ENCODE peak calls at places on chromosomes 4 and X, in four cellular contexts. One of them, this sample, is unnamed.

GRCh38 chrX:97267916-97268680 is 384.4 kb downstream of the RPA4 start:
- DNase-seq in WTC11: no peak
- DNase-seq in H1: no peak
- DNase-seq in K562: no peak
- DNase-seq in this sample: no peak

GRCh38 chr4:1531683-1532548 is 125.7 kb upstream of the NKX1-1 start:
- DNase-seq in WTC11: peak; percentile 8
- DNase-seq in K562: no peak
- DNase-seq in H1: no peak
- DNase-seq in this sample: no peak

GRCh38 chr4:177573487-177573886 is 131.2 kb upstream of the AGA start:
- DNase-seq in H1: no peak
- DNase-seq in K562: no peak
- DNase-seq in WTC11: no peak
- DNase-seq in this sample: no peak

GRCh38 chr4:153233761-153234371 is 29.6 kb downstream of the TRIM2 start:
- DNase-seq in WTC11: no peak
- DNase-seq in H1: no peak
- DNase-seq in K562: no peak
- DNase-seq in this sample: no peak

GRCh38 chrX:9465380-9466114 is 689 bp downstream of the TBL1X start:
- DNase-seq in H1: no peak
- DNase-seq in WTC11: peak; percentile 25
- DNase-seq in K562: peak; percentile 32
- DNase-seq in this sample: peak; percentile 50

GRCh38 chr4:73103799-73104503 is 34.4 kb upstream of the COX18 start:
- DNase-seq in H1: no peak
- DNase-seq in K562: peak; percentile 78
- DNase-seq in WTC11: no peak
- DNase-seq in this sample: no peak

GRCh38 chr4:40750461-40751258 is 905 bp downstream of the NSUN7 start:
- DNase-seq in K562: no peak
- DNase-seq in WTC11: peak; percentile 34
- DNase-seq in H1: peak; percentile 15
- DNase-seq in this sample: peak; percentile 38

GRCh38 chr4:6308890-6309643 is 39.4 kb downstream of the WFS1 start:
- DNase-seq in H1: no peak
- DNase-seq in K562: no peak
- DNase-seq in WTC11: peak; percentile 71
- DNase-seq in this sample: peak; percentile 84

GRCh38 chr4:189974056-189974455 is 33.4 kb downstream of the FRG1 start:
- DNase-seq in K562: peak; percentile 35
- DNase-seq in H1: no peak
- DNase-seq in WTC11: no peak
- DNase-seq in this sample: peak; percentile 50

GRCh38 chr4:7399433-7400234 is 35.1 kb downstream of the PSAPL1 start:
- DNase-seq in WTC11: no peak
- DNase-seq in K562: no peak
- DNase-seq in H1: no peak
- DNase-seq in this sample: peak; percentile 1

GRCh38 chr4:157315968-157316367 is 95.4 kb downstream of the GRIA2 start:
- DNase-seq in H1: no peak
- DNase-seq in K562: no peak
- DNase-seq in WTC11: no peak
- DNase-seq in this sample: no peak

GRCh38 chr4:176753049-176753448 is 39.7 kb downstream of the VEGFC start:
- DNase-seq in H1: no peak
- DNase-seq in WTC11: no peak
- DNase-seq in K562: no peak
- DNase-seq in this sample: no peak

GRCh38 chrX:115968436-115969252 is 201.9 kb upstream of the AGTR2 start:
- DNase-seq in K562: no peak
- DNase-seq in H1: peak; percentile 82
- DNase-seq in WTC11: peak; percentile 77
- DNase-seq in this sample: peak; percentile 76

GRCh38 chr4:163398238-163398637 is 54.5 kb downstream of the NPY5R start:
- DNase-seq in WTC11: no peak
- DNase-seq in H1: no peak
- DNase-seq in K562: no peak
- DNase-seq in this sample: no peak

GRCh38 chr4:174210952-174211490 is 72.4 kb downstream of the FBXO8 start:
- DNase-seq in H1: no peak
- DNase-seq in K562: no peak
- DNase-seq in WTC11: no peak
- DNase-seq in this sample: no peak

GRCh38 chr4:7396186-7396585 is 38.5 kb downstream of the PSAPL1 start:
- DNase-seq in K562: no peak
- DNase-seq in WTC11: no peak
- DNase-seq in H1: no peak
- DNase-seq in this sample: no peak

GRCh38 chr4:187103351-187103750 is 379.7 kb upstream of the FAT1 start:
- DNase-seq in WTC11: no peak
- DNase-seq in H1: no peak
- DNase-seq in K562: no peak
- DNase-seq in this sample: no peak

GRCh38 chrX:151725338-151725614 is 9.3 kb upstream of the CNGA2 start:
- DNase-seq in WTC11: no peak
- DNase-seq in H1: no peak
- DNase-seq in K562: no peak
- DNase-seq in this sample: no peak

GRCh38 chrX:40012800-40013682 is 84.7 kb downstream of the BCOR start:
- DNase-seq in WTC11: peak; percentile 35
- DNase-seq in H1: no peak
- DNase-seq in K562: peak; percentile 80
- DNase-seq in this sample: no peak

GRCh38 chr4:151048913-151049312 is 33.8 kb upstream of the LRBA start:
- DNase-seq in WTC11: peak; percentile 24
- DNase-seq in H1: no peak
- DNase-seq in K562: no peak
- DNase-seq in this sample: no peak

GRCh38 chrX:68830486-68831404 is 1.9 kb downstream of the EFNB1 start:
- DNase-seq in K562: no peak
- DNase-seq in WTC11: no peak
- DNase-seq in H1: no peak
- DNase-seq in this sample: peak; percentile 44

GRCh38 chr4:80295841-80296240 is 29.4 kb downstream of the FGF5 start:
- DNase-seq in H1: no peak
- DNase-seq in K562: no peak
- DNase-seq in WTC11: no peak
- DNase-seq in this sample: no peak

GRCh38 chr4:35102111-35102510 is 1142.2 kb downstream of the ARAP2 start:
- DNase-seq in K562: no peak
- DNase-seq in WTC11: no peak
- DNase-seq in H1: no peak
- DNase-seq in this sample: no peak

GRCh38 chr4:157265281-157265680 is 44.8 kb downstream of the GRIA2 start:
- DNase-seq in K562: no peak
- DNase-seq in WTC11: peak; percentile 10
- DNase-seq in H1: no peak
- DNase-seq in this sample: no peak

GRCh38 chr4:4395849-4396627 is 9.1 kb downstream of the NSG1 start:
- DNase-seq in WTC11: peak; percentile 40
- DNase-seq in H1: no peak
- DNase-seq in K562: peak; percentile 37
- DNase-seq in this sample: peak; percentile 61

GRCh38 chr4:178672512-178672911 is 1230.3 kb upstream of the AGA start:
- DNase-seq in K562: no peak
- DNase-seq in H1: no peak
- DNase-seq in WTC11: no peak
- DNase-seq in this sample: no peak

GRCh38 chrX:80807606-80808159 is 2.0 kb downstream of the BRWD3 start:
- DNase-seq in H1: no peak
- DNase-seq in WTC11: no peak
- DNase-seq in K562: peak; percentile 2
- DNase-seq in this sample: peak; percentile 79

GRCh38 chr4:7323872-7324650 is 110.7 kb downstream of the PSAPL1 start:
- DNase-seq in H1: no peak
- DNase-seq in WTC11: no peak
- DNase-seq in K562: peak; percentile 9
- DNase-seq in this sample: no peak

GRCh38 chrX:8364369-8365141 is 100.1 kb upstream of the VCX3B start:
- DNase-seq in H1: peak; percentile 9
- DNase-seq in WTC11: peak; percentile 60
- DNase-seq in K562: peak; percentile 0
- DNase-seq in this sample: peak; percentile 7

GRCh38 chr4:8912089-8912455 is 40.4 kb upstream of the HMX1 start:
- DNase-seq in H1: no peak
- DNase-seq in K562: no peak
- DNase-seq in WTC11: no peak
- DNase-seq in this sample: no peak

GRCh38 chr4:107248571-107248970 is 212.5 kb upstream of the DKK2 start:
- DNase-seq in H1: no peak
- DNase-seq in K562: no peak
- DNase-seq in WTC11: no peak
- DNase-seq in this sample: no peak

GRCh38 chr4:139872274-139872673 is 206.7 kb downstream of the MGST2 start:
- DNase-seq in H1: no peak
- DNase-seq in K562: no peak
- DNase-seq in WTC11: no peak
- DNase-seq in this sample: no peak

GRCh38 chr4:139865537-139865936 is 199.9 kb downstream of the MGST2 start:
- DNase-seq in WTC11: no peak
- DNase-seq in K562: no peak
- DNase-seq in H1: no peak
- DNase-seq in this sample: no peak

GRCh38 chr4:139861471-139861870 is 195.9 kb downstream of the MGST2 start:
- DNase-seq in K562: no peak
- DNase-seq in H1: no peak
- DNase-seq in WTC11: no peak
- DNase-seq in this sample: no peak

GRCh38 chr4:139869810-139870209 is 204.2 kb downstream of the MGST2 start:
- DNase-seq in WTC11: no peak
- DNase-seq in K562: no peak
- DNase-seq in H1: no peak
- DNase-seq in this sample: no peak

DNA sequence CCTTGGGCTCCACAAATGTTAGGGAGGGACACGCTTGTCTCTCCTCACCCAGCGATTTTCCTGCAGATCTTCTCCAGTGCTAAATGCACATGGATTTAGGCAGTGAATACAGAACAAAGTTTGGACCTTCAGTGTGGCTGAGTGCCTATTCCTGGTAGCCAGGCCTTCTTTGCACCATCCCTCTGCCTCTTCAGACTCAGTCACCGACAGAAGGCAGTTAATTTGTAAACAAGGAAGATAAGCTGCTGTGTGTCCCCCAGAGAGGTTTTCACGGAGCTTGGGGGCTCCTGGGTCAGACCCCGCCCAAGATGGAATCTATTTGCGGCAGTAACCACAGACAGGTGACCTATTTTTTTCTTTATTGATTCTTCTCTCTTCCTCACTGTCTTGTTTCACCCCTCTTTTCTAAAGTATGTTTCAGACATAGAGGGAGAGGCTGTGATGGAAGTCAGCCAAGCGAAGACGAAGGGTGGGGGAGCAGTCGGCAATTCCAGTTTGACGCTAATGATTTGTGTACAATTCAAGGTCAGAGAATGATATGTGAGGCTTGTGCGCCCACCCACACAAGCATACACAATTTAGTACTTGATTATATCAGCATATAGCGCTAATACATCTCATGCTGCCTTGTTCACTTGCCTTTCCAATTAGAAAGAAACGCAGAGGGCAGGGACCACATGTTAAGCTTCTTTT is 200.8 kb downstream of the MGST2 start:
- DNase-seq in WTC11: no peak
- DNase-seq in K562: no peak
- DNase-seq in H1: no peak
- DNase-seq in this sample: peak; percentile 65
- TF ChIP-seq TEAD4 in WTC11: no peak
- TF ChIP-seq TEAD4 in K562: no peak
- TF ChIP-seq TEAD4 in H1: no peak
- TF ChIP-seq TEAD4 in this sample: no peak

GRCh38 chrX:53313746-53314105 is 32.3 kb upstream of the IQSEC2 start:
- DNase-seq in H1: no peak
- DNase-seq in K562: no peak
- DNase-seq in WTC11: no peak
- DNase-seq in this sample: no peak
- TF ChIP-seq TEAD4 in H1: no peak
- TF ChIP-seq TEAD4 in K562: no peak
- TF ChIP-seq TEAD4 in WTC11: no peak
- TF ChIP-seq TEAD4 in this sample: no peak

GRCh38 chrX:133376422-133376821 is 38.9 kb downstream of the GPC4 start:
- DNase-seq in K562: no peak
- DNase-seq in WTC11: no peak
- DNase-seq in H1: no peak
- DNase-seq in this sample: no peak
- TF ChIP-seq TEAD4 in K562: no peak
- TF ChIP-seq TEAD4 in WTC11: no peak
- TF ChIP-seq TEAD4 in H1: no peak
- TF ChIP-seq TEAD4 in this sample: no peak

GRCh38 chr4:139606600-139607301 is 50.7 kb upstream of the SETD7 start:
- DNase-seq in H1: no peak
- DNase-seq in WTC11: no peak
- DNase-seq in K562: peak; percentile 33
- DNase-seq in this sample: no peak
- TF ChIP-seq TEAD4 in H1: no peak
- TF ChIP-seq TEAD4 in WTC11: no peak
- TF ChIP-seq TEAD4 in K562: no peak
- TF ChIP-seq TEAD4 in this sample: no peak

GRCh38 chrX:31039327-31039711 is 32.5 kb downstream of the FTHL17 start:
- DNase-seq in K562: no peak
- DNase-seq in H1: no peak
- DNase-seq in WTC11: no peak
- DNase-seq in this sample: no peak

GRCh38 chrX:31038585-31039326 is 33.1 kb downstream of the FTHL17 start:
- DNase-seq in WTC11: peak; percentile 22
- DNase-seq in H1: no peak
- DNase-seq in K562: peak; percentile 44
- DNase-seq in this sample: peak; percentile 40

GRCh38 chrX:31036895-31037294 is 34.9 kb downstream of the FTHL17 start:
- DNase-seq in H1: no peak
- DNase-seq in WTC11: peak; percentile 36
- DNase-seq in K562: peak; percentile 45
- DNase-seq in this sample: peak; percentile 34
- TF ChIP-seq TEAD4 in H1: no peak
- TF ChIP-seq TEAD4 in WTC11: no peak
- TF ChIP-seq TEAD4 in K562: no peak
- TF ChIP-seq TEAD4 in this sample: no peak

GRCh38 chr4:57658673-57659072 is 548.5 kb upstream of the IGFBP7 start:
- DNase-seq in WTC11: no peak
- DNase-seq in K562: no peak
- DNase-seq in H1: no peak
- DNase-seq in this sample: no peak
- TF ChIP-seq TEAD4 in WTC11: no peak
- TF ChIP-seq TEAD4 in K562: no peak
- TF ChIP-seq TEAD4 in H1: no peak
- TF ChIP-seq TEAD4 in this sample: no peak